ENCODE peak calls at places on chromosomes 2 and 18, in ten cellular contexts. Q is foreskin keratinocyte; O is AG08395; T is RPMI8226; Y is heart right ventricle; X is Right ventricle myocardium superior; E is fibroblast of lung; G is natural killer cell treated with Interleukin-12 subunit alpha and Interleukin-12 subunit beta and Interleukin-15 and Interleukin-18, amount 100 ng/mL, for 72 hours; F is activated effector memory CD4-positive, alpha-beta T cell treated with anti-CD3 and anti-CD28 coated beads, Interleukin-2, amount 50 U/mL, for 16 hours; M is NCI-H1694. C is an unnamed sample.

GRCh38 chr2:44833123-44834069 is 108.1 kb upstream of the SIX3 start:
- DNase-seq in E (peak), Q (peak), F (no peak), Y (no peak), G (no peak), T (no peak), X (no peak), O (no peak), M (no peak), C (no peak)

GRCh38 chr2:72793798-72794447 is 31.9 kb downstream of the EXOC6B start:
- DNase-seq in X (no peak), E (peak), M (no peak), T (no peak), O (peak), Y (peak), F (no peak), G (no peak), Q (no peak), C (no peak)

GRCh38 chr18:23069481-23069880 is 65.8 kb upstream of the CABLES1 start:
- DNase-seq in X (no peak), E (no peak), Y (no peak), T (no peak), O (no peak), M (no peak), G (no peak), F (peak), Q (no peak), C (no peak)

GRCh38 chr2:153870308-153870707 is 1.4 kb upstream of the GALNT13 start:
- DNase-seq in E (no peak), Y (no peak), T (no peak), G (no peak), M (peak), O (no peak), Q (no peak), X (no peak), F (no peak), C (no peak)

GRCh38 chr2:46643493-46643892 is 164.1 kb downstream of the TMEM247 start:
- DNase-seq in G (no peak), M (no peak), O (no peak), F (no peak), E (no peak), Y (no peak), Q (no peak), X (no peak), T (peak), C (peak)

GRCh38 chr2:220781622-220782241 is 790.4 kb downstream of the EPHA4 start:
- DNase-seq in F (no peak), X (no peak), T (no peak), M (no peak), G (no peak), Q (no peak), E (peak), Y (no peak), O (no peak), C (no peak)

GRCh38 chr2:120702061-120702460 is 33.6 kb upstream of the GLI2 start:
- DNase-seq in E (no peak), O (peak), Q (no peak), Y (no peak), M (peak), X (no peak), T (peak), G (no peak), F (no peak), C (no peak)

GRCh38 chr2:177429688-177430325 is 37.2 kb downstream of the AGPS start:
- DNase-seq in G (no peak), Q (peak), M (no peak), Y (no peak), T (no peak), F (no peak), E (peak), O (peak), X (no peak), C (no peak)

GRCh38 chr2:41829011-41829500 is 218.8 kb upstream of the PKDCC start:
- DNase-seq in M (no peak), Q (no peak), G (no peak), Y (no peak), O (no peak), F (no peak), T (no peak), X (no peak), E (no peak), C (peak)

GRCh38 chr2:191218292-191218898 is 26.8 kb upstream of the MYO1B start:
- DNase-seq in F (no peak), O (peak), X (no peak), G (peak), E (peak), T (peak), Y (peak), M (peak), Q (peak), C (no peak)

GRCh38 chr2:150211164-150211631 is 276.3 kb downstream of the RND3 start:
- DNase-seq in F (no peak), O (peak), E (peak), M (no peak), Q (no peak), X (no peak), Y (no peak), G (no peak), T (no peak), C (no peak)

GRCh38 chr18:79070486-79070885 is 1.3 kb downstream of the ATP9B start:
- DNase-seq in X (no peak), Q (no peak), T (no peak), Y (no peak), M (no peak), G (no peak), E (peak), O (no peak), F (no peak), C (no peak)

GRCh38 chr2:84202166-84202565 is 256.9 kb downstream of the SUCLG1 start:
- DNase-seq in T (no peak), Q (no peak), E (no peak), M (no peak), X (no peak), Y (no peak), G (no peak), O (no peak), F (no peak), C (no peak)

GRCh38 chr2:2646312-2647051 is 315.4 kb upstream of the MYT1L start:
- DNase-seq in X (no peak), F (no peak), M (no peak), Y (no peak), O (no peak), E (no peak), T (peak), G (peak), Q (peak), C (peak)

GRCh38 chr2:213251618-213252017 is 32.6 kb upstream of the SPAG16 start:
- DNase-seq in G (no peak), Q (no peak), M (peak), E (peak), X (no peak), O (peak), Y (no peak), F (no peak), T (peak), C (peak)

GRCh38 chr18:31553800-31554199 is 37.9 kb upstream of the TTR start:
- DNase-seq in G (no peak), Q (no peak), F (no peak), T (no peak), O (no peak), E (no peak), Y (no peak), X (no peak), M (no peak), C (no peak)

GRCh38 chr2:72439892-72440291 is 292.2 kb upstream of the CYP26B1 start:
- DNase-seq in Y (no peak), M (no peak), G (no peak), X (no peak), O (no peak), T (no peak), Q (no peak), E (no peak), F (no peak), C (no peak)

GRCh38 chr2:77101796-77102452 is 420.3 kb downstream of the LRRTM4 start:
- DNase-seq in G (no peak), X (no peak), F (no peak), Q (no peak), Y (no peak), M (no peak), O (no peak), T (no peak), E (no peak), C (no peak)

GRCh38 chr2:127320067-127320466 is 26.1 kb upstream of the ERCC3 start:
- DNase-seq in F (no peak), T (no peak), X (no peak), Y (no peak), M (no peak), G (no peak), O (no peak), Q (no peak), E (no peak), C (no peak)

GRCh38 chr2:16462965-16463364 is 202.7 kb downstream of the CYRIA start:
- DNase-seq in Q (no peak), F (no peak), T (no peak), Y (no peak), O (no peak), E (no peak), G (no peak), X (no peak), M (no peak), C (no peak)

GRCh38 chr2:141187063-141187429 is 943.8 kb downstream of the LRP1B start:
- DNase-seq in M (peak), G (no peak), F (no peak), T (no peak), Q (no peak), O (no peak), Y (no peak), E (peak), X (no peak), C (no peak)

GRCh38 chr18:24397131-24397693 is 412 bp downstream of the OSBPL1A start:
- DNase-seq in T (peak), E (peak), F (peak), G (no peak), X (no peak), Y (peak), Q (peak), O (peak), M (peak), C (peak)

GRCh38 chr2:222655406-222655747 is 515 bp downstream of the FARSB start:
- DNase-seq in E (peak), T (peak), M (peak), Y (no peak), F (no peak), Q (no peak), O (peak), G (no peak), X (no peak), C (no peak)

GRCh38 chr2:216688731-216689360 is 6.5 kb downstream of the IGFBP5 start:
- DNase-seq in E (no peak), M (peak), X (peak), T (no peak), G (no peak), Q (no peak), F (no peak), O (no peak), Y (peak), C (no peak)

GRCh38 chr18:5527603-5528002 is 16.2 kb downstream of the EPB41L3 start:
- DNase-seq in Q (no peak), O (peak), X (peak), G (no peak), T (no peak), E (peak), F (no peak), Y (peak), M (no peak), C (no peak)

GRCh38 chr18:30957086-30957485 is 85.5 kb downstream of the DSC3 start:
- DNase-seq in X (no peak), Y (no peak), T (no peak), O (no peak), Q (no peak), F (no peak), G (no peak), E (no peak), M (no peak), C (no peak)

GRCh38 chr18:61892683-61893303 is at the start of gene RNF152:
- DNase-seq in G (no peak), Q (no peak), F (peak), M (peak), O (peak), E (peak), T (no peak), Y (peak), X (peak), C (no peak)

GRCh38 chr2:105753380-105753779 is 8.7 kb downstream of the NCK2 start:
- DNase-seq in X (no peak), Y (no peak), Q (no peak), G (no peak), M (no peak), F (peak), T (no peak), O (no peak), E (no peak), C (no peak)

GRCh38 chr2:24220534-24221281 is 45.9 kb downstream of the FAM228A start:
- DNase-seq in X (no peak), M (no peak), Q (no peak), F (no peak), E (no peak), Y (no peak), T (no peak), G (no peak), O (no peak), C (no peak)

GRCh38 chr2:124241-124880 is 78.1 kb upstream of the FAM110C start:
- DNase-seq in Y (no peak), X (no peak), G (no peak), O (no peak), T (no peak), M (no peak), E (no peak), Q (peak), F (no peak), C (no peak)

GRCh38 chr2:6526093-6526824 is 339.4 kb downstream of the CMPK2 start:
- DNase-seq in Y (no peak), G (no peak), M (peak), O (no peak), X (no peak), E (no peak), F (no peak), T (peak), Q (peak), C (peak)

GRCh38 chr2:239930378-239930777 is 94.8 kb downstream of the NDUFA10 start:
- DNase-seq in X (peak), T (no peak), Q (no peak), G (no peak), Y (peak), M (no peak), F (peak), E (no peak), O (no peak), C (no peak)

C was measured in MM.1S.